ENCODE peak calls at places on chromosomes 16 and 17, in five cellular contexts. Q, I, S, Z and N are unnamed samples.

GRCh38 chr17:74859439-74860228 is at the start of gene GRIN2C:
- DNase-seq in I (no peak), Q (no peak), S (no peak), Z (no peak), N (peak; percentile 37)

GRCh38 chr17:49880291-49881053 is 32.6 kb upstream of the TAC4 start:
- DNase-seq in Z (peak; percentile 51), S (peak; percentile 13), I (peak; percentile 53), Q (peak; percentile 76), N (peak; percentile 44)

GRCh38 chr16:7272567-7273158 is 60.0 kb upstream of the RBFOX1 start:
- DNase-seq in Z (no peak), I (no peak), S (no peak), Q (no peak), N (no peak)

GRCh38 chr17:7313890-7314718 is 1.1 kb downstream of the GPS2 start:
- DNase-seq in S (no peak), Q (no peak), Z (no peak), I (no peak), N (no peak)

GRCh38 chr17:45631941-45632340 is 141.4 kb upstream of the PLEKHM1 start:
- DNase-seq in Z (no peak), I (no peak), Q (no peak), S (no peak), N (no peak)

GRCh38 chr17:65527381-65527780 is 34.1 kb downstream of the AXIN2 start:
- DNase-seq in S (no peak), I (no peak), Q (no peak), Z (no peak), N (no peak)

GRCh38 chr17:50149425-50150353 is 788 bp downstream of the PPP1R9B start:
- DNase-seq in Z (no peak), S (no peak), Q (peak; percentile 59), I (peak; percentile 63), N (peak; percentile 63)

GRCh38 chr16:49513040-49513439 is 139.4 kb downstream of the C16orf78 start:
- DNase-seq in I (no peak), Z (no peak), Q (no peak), S (no peak), N (no peak)

GRCh38 chr17:80856863-80857488 is 134.7 kb upstream of the CHMP6 start:
- DNase-seq in Z (no peak), I (no peak), Q (no peak), S (no peak), N (no peak)

GRCh38 chr16:84879569-84880487 is 60.0 kb downstream of the CRISPLD2 start:
- DNase-seq in Z (no peak), Q (no peak), I (no peak), S (no peak), N (no peak)

GRCh38 chr16:77974883-77975282 is 47.5 kb upstream of the CLEC3A start:
- DNase-seq in Z (no peak), S (no peak), I (peak; percentile 2), Q (no peak), N (no peak)

GRCh38 chr16:64730261-64730660 is 391.6 kb downstream of the CDH11 start:
- DNase-seq in Q (no peak), S (no peak), I (no peak), Z (no peak), N (no peak)

GRCh38 chr17:14038206-14038605 is 31.1 kb upstream of the COX10 start:
- DNase-seq in Q (no peak), S (no peak), I (no peak), Z (no peak), N (no peak)

GRCh38 chr16:89442990-89443726 is 47.2 kb downstream of the ANKRD11 start:
- DNase-seq in S (no peak), I (peak; percentile 42), Z (no peak), Q (peak; percentile 44), N (no peak)

GRCh38 chr17:2174048-2174447 is 119.1 kb downstream of the HIC1 start:
- DNase-seq in Z (no peak), Q (no peak), I (no peak), S (no peak), N (no peak)

GRCh38 chr17:75365009-75365930 is 40.2 kb downstream of the GRB2 start:
- DNase-seq in Z (no peak), S (no peak), Q (peak; percentile 26), I (no peak), N (no peak)

GRCh38 chr17:75013077-75013391 is 564 bp downstream of the MRPL58 start:
- DNase-seq in Q (no peak), S (no peak), Z (no peak), I (no peak), N (no peak)

GRCh38 chr16:48959204-48959603 is 322.4 kb downstream of the CBLN1 start:
- DNase-seq in Q (no peak), Z (no peak), S (no peak), I (no peak), N (no peak)

GRCh38 chr17:16459850-16460550 is 32.0 kb downstream of the LRRC75A start:
- DNase-seq in Z (no peak), I (no peak), S (no peak), Q (no peak), N (no peak)

GRCh38 chr16:86882586-86883280 is 304.4 kb downstream of the FOXL1 start:
- DNase-seq in S (peak; percentile 63), Q (no peak), I (no peak), Z (no peak), N (no peak)

GRCh38 chr16:11198817-11199216 is 57.2 kb downstream of the SOCS1 start:
- DNase-seq in Q (no peak), Z (no peak), S (no peak), I (no peak), N (no peak)

GRCh38 chr17:40598021-40598927 is 33.0 kb upstream of the CCR7 start:
- DNase-seq in Z (peak; percentile 64), I (no peak), Q (no peak), S (no peak), N (no peak)

GRCh38 chr16:83305092-83305491 is 502.7 kb upstream of the HSBP1 start:
- DNase-seq in I (no peak), S (peak; percentile 36), Q (no peak), Z (no peak), N (no peak)

GRCh38 chr17:17709815-17710321 is 28.6 kb downstream of the RAI1 start:
- DNase-seq in Q (no peak), Z (no peak), S (no peak), I (no peak), N (no peak)

GRCh38 chr16:27446721-27447120 is 44.7 kb downstream of the IL21R start:
- DNase-seq in S (no peak), Q (no peak), I (no peak), Z (peak; percentile 71), N (peak; percentile 88)

GRCh38 chr17:14198013-14198412 is 38.6 kb downstream of the CDRT15 start:
- DNase-seq in I (peak; percentile 16), Z (no peak), S (no peak), Q (peak; percentile 40), N (no peak)